ENCODE peak calls at places on chromosome 4, in four cellular contexts. R is transverse colon, N is IMR-90, E is stomach. Y is an unnamed sample.

GRCh38 chr4:38523524-38524448 is 140.2 kb upstream of the KLF3 start:
- DNase-seq in E (no peak), R (no peak), N (no peak), Y (no peak)

GRCh38 chr4:99645638-99646037 is 12.0 kb downstream of the C4orf54 start:
- DNase-seq in R (no peak), E (no peak), N (no peak), Y (no peak)

GRCh38 chr4:165355900-165356300 is 22.9 kb upstream of the CPE start:
- DNase-seq in E (no peak), R (no peak), N (peak), Y (no peak)

GRCh38 chr4:112560084-112560483 is 44.1 kb upstream of the NEUROG2 start:
- DNase-seq in R (no peak), N (no peak), E (no peak), Y (no peak)

GRCh38 chr4:13919021-13919441 is 291.5 kb upstream of the BOD1L1 start:
- DNase-seq in R (no peak), N (peak), E (no peak), Y (no peak)

GRCh38 chr4:17324431-17324830 is 187.5 kb downstream of the QDPR start:
- DNase-seq in E (no peak), N (peak), R (peak), Y (no peak)

GRCh38 chr4:89765966-89766365 is 71.0 kb downstream of the SNCA start:
- DNase-seq in R (no peak), E (no peak), N (peak), Y (no peak)

GRCh38 chr4:169968999-169969398 is 57.2 kb downstream of the MFAP3L start:
- DNase-seq in R (no peak), E (no peak), N (peak), Y (no peak)

GRCh38 chr4:147371661-147372060 is 109.2 kb upstream of the EDNRA start:
- DNase-seq in E (no peak), N (peak), R (no peak), Y (no peak)

GRCh38 chr4:41683321-41683720 is 65.2 kb downstream of the PHOX2B start:
- DNase-seq in E (no peak), R (no peak), N (no peak), Y (no peak)

GRCh38 chr4:189121336-189121735 is 819.3 kb upstream of the FRG1 start:
- DNase-seq in R (no peak), E (no peak), N (no peak), Y (no peak)

GRCh38 chr4:5474756-5475155 is 233.6 kb downstream of the EVC2 start:
- DNase-seq in R (no peak), E (no peak), N (peak), Y (no peak)

GRCh38 chr4:76831475-76832390 is 66.2 kb downstream of the SOWAHB start:
- DNase-seq in R (no peak), E (no peak), N (peak), Y (no peak)

GRCh38 chr4:24519649-24520048 is 64.7 kb downstream of the DHX15 start:
- DNase-seq in N (peak), E (peak), R (no peak), Y (no peak)

GRCh38 chr4:77360451-77360850 is 203.4 kb downstream of the CCNG2 start:
- DNase-seq in R (no peak), E (peak), N (no peak), Y (no peak)

GRCh38 chr4:77465271-77465670 is 140.3 kb upstream of the CXCL13 start:
- DNase-seq in R (peak), N (no peak), E (peak), Y (no peak)

GRCh38 chr4:40402556-40402955 is 67.4 kb downstream of the CHRNA9 start:
- DNase-seq in E (no peak), N (no peak), R (no peak), Y (no peak)

GRCh38 chr4:35649784-35650183 is 594.5 kb downstream of the ARAP2 start:
- DNase-seq in R (no peak), E (no peak), N (no peak), Y (no peak)

GRCh38 chr4:30719363-30720020 is 677 bp upstream of the PCDH7 start:
- DNase-seq in R (peak), E (peak), N (peak), Y (no peak)

GRCh38 chr4:189265515-189265914 is 675.2 kb upstream of the FRG1 start:
- DNase-seq in R (no peak), N (no peak), E (no peak), Y (no peak)

GRCh38 chr4:2935762-2936743 is 27.2 kb downstream of the NOP14 start:
- DNase-seq in R (no peak), N (no peak), E (peak), Y (no peak)
- TF ChIP-seq POLR2A in R (no peak), N (no peak), E (no peak), Y (no peak)

GRCh38 chr4:86233681-86234080 is 126.2 kb downstream of the MAPK10 start:
- DNase-seq in E (no peak), N (peak), R (no peak), Y (no peak)
- TF ChIP-seq POLR2A in E (no peak), N (no peak), R (no peak), Y (no peak)

GRCh38 chr4:26030260-26030667 is 116.2 kb downstream of the SMIM20 start:
- DNase-seq in N (no peak), E (no peak), R (no peak), Y (no peak)
- TF ChIP-seq POLR2A in N (no peak), E (no peak), R (no peak), Y (no peak)

GRCh38 chr4:119205690-119206089 is 6.8 kb upstream of the USP53 start:
- DNase-seq in E (no peak), N (no peak), R (no peak), Y (no peak)

GRCh38 chr4:119209077-119209476 is 3.4 kb upstream of the USP53 start:
- DNase-seq in N (peak), E (no peak), R (no peak), Y (no peak)

GRCh38 chr4:119206178-119206577 is 6.3 kb upstream of the USP53 start:
- DNase-seq in E (no peak), R (no peak), N (no peak), Y (no peak)

GRCh38 chr4:119207051-119207450 is 5.5 kb upstream of the USP53 start:
- DNase-seq in N (peak), R (no peak), E (no peak), Y (no peak)

GRCh38 chr4:119204898-119205297 is 7.6 kb upstream of the USP53 start:
- DNase-seq in E (no peak), R (no peak), N (no peak), Y (no peak)
- TF ChIP-seq POLR2A in E (no peak), R (no peak), N (no peak), Y (no peak)

DNA sequence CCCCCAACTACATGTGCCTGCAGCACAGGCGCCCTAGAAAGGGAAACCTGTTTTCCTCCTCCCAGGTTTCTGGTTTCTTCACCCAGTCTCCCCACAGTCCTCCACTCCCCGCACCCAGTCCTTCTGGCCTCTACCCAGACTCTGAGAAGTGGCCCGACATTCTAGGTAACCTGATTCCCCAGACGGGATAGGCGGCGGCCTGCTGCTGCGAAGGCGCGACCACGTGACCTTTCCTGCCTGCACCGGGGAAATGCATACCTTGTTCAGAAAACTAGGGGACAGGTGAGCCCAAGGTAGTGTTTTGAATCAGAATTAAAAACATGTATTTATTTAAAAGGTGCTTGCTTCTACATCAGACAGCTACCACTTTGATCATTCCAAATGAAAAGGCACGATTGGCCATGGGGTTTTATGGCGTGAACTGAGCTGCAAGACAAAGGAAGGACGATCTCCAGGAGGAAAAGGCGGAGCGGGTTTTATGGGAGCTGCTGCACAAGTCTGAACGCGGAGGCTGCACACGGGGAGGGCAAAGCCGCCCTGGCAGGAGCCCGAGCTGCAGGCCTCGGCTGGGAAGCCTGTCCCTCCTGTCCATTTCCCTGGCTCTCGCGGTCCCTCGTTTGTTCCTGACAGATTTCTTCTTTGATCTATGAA is 150.7 kb downstream of the SPRY1 start:
- DNase-seq in R (peak), E (peak), N (no peak), Y (no peak)
- TF ChIP-seq POLR2A in R (peak), E (no peak), N (no peak), Y (no peak)

GRCh38 chr4:898869-899555 is 33.1 kb downstream of the GAK start:
- DNase-seq in R (no peak), N (no peak), E (no peak), Y (no peak)
- TF ChIP-seq POLR2A in R (no peak), N (no peak), E (no peak), Y (no peak)

GRCh38 chr4:188021548-188022249 is 26.1 kb downstream of the ZFP42 start:
- DNase-seq in R (peak), N (no peak), E (no peak), Y (no peak)
- TF ChIP-seq POLR2A in R (no peak), N (no peak), E (no peak), Y (no peak)

GRCh38 chr4:8158710-8159521 is at the start of gene ABLIM2:
- DNase-seq in R (peak), E (peak), N (peak), Y (peak)
- TF ChIP-seq POLR2A in R (peak), E (no peak), N (no peak), Y (peak)

Y was measured in esophagus squamous epithelium.